ENCODE peak calls at places on chromosome 12, in seven cellular contexts. U is pancreas; Q is dorsolateral prefrontal cortex; V is CD8-positive, alpha-beta T cell; L is transverse colon; O is GM23338; F is BE2C. M is an unnamed sample.
A peak's percentile ranks its signal among the peaks of the same experiment; 100 is the strongest.

GRCh38 chr12:3315201-3315661 is 175.8 kb upstream of the PRMT8 start:
- DNase-seq in U (peak; percentile 80), Q (no peak), V (no peak), L (peak; percentile 26), O (no peak), F (peak; percentile 60), M (no peak)

GRCh38 chr12:38056701-38057689 is 259.6 kb upstream of the ALG10B start:
- DNase-seq in U (no peak), Q (no peak), V (no peak), L (no peak), O (peak; percentile 42), F (no peak), M (no peak)

GRCh38 chr12:89504560-89505346 is 19.8 kb downstream of the GALNT4 start:
- DNase-seq in U (no peak), Q (no peak), V (no peak), L (no peak), O (no peak), F (no peak), M (no peak)

GRCh38 chr12:62977419-62977818 is 42.5 kb upstream of the PPM1H start:
- DNase-seq in U (no peak), Q (no peak), V (no peak), L (peak; percentile 34), O (no peak), F (no peak), M (no peak)

GRCh38 chr12:6056406-6057211 is 67.9 kb downstream of the VWF start:
- DNase-seq in U (no peak), Q (no peak), V (peak; percentile 65), L (no peak), O (peak; percentile 85), F (peak; percentile 60), M (no peak)

GRCh38 chr12:11768233-11768965 is 118.9 kb downstream of the ETV6 start:
- DNase-seq in U (no peak), Q (no peak), V (no peak), L (no peak), O (no peak), F (no peak), M (no peak)

GRCh38 chr12:1350055-1350933 is 244.1 kb downstream of the FBXL14 start:
- DNase-seq in U (no peak), Q (no peak), V (no peak), L (peak; percentile 44), O (no peak), F (no peak), M (no peak)

GRCh38 chr12:119835068-119835467 is 42.1 kb downstream of the CIT start:
- DNase-seq in U (no peak), Q (no peak), V (no peak), L (no peak), O (peak; percentile 38), F (no peak), M (no peak)

GRCh38 chr12:91099373-91099772 is 11.9 kb downstream of the LUM start:
- DNase-seq in U (no peak), Q (no peak), V (no peak), L (no peak), O (no peak), F (no peak), M (no peak)

GRCh38 chr12:105330283-105330937 is at the start of gene C12orf75:
- DNase-seq in U (peak; percentile 72), Q (peak; percentile 61), V (peak; percentile 85), L (peak; percentile 84), O (peak; percentile 94), F (peak; percentile 89), M (peak; percentile 92)

GRCh38 chr12:105329926-105330282 is 587 bp upstream of the C12orf75 start:
- DNase-seq in U (no peak), Q (no peak), V (no peak), L (no peak), O (no peak), F (no peak), M (no peak)

GRCh38 chr12:105330938-105331804 is 680 bp downstream of the C12orf75 start:
- DNase-seq in U (peak; percentile 42), Q (no peak), V (peak; percentile 22), L (peak; percentile 27), O (peak; percentile 36), F (peak; percentile 37), M (no peak)

GRCh38 chr12:105332925-105333324 is 2.4 kb downstream of the C12orf75 start:
- DNase-seq in U (no peak), Q (no peak), V (no peak), L (no peak), O (no peak), F (no peak), M (no peak)

DNA sequence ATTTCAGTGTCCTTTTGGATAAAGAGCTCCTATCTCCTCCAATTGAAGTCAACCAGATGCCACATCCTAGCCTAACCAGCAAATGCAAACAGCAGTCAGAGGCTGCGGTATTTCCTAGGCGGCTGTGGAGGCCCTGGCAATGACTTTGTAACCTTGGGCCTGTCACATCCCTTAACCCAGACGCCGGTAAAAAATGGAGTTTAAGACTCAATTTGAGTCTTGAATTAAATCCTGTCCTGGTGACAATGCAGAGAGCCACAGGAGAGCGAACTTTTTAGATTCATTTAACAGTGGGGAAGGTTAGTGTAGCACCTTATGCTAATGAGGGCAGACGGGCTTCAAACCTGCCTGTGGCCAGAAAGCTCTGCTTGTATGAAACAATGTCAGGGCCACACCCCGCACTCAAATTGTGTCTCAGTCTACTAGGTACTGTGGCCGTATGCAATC is 1.3 kb downstream of the C12orf75 start:
- DNase-seq in U (no peak), Q (no peak), V (peak; percentile 50), L (peak; percentile 41), O (peak; percentile 68), F (no peak), M (no peak)
- H3K4me3 ChIP-seq in U (peak overlapping the region; percentile 82), Q (no peak overlapping the region), V (peak overlapping the region; percentile 62), L (no peak overlapping the region), O (peak overlapping the region; percentile 75), F (peak overlapping the region; percentile 60), M (peak overlapping the region; percentile 98)

GRCh38 chr12:52262286-52262685 is 12.2 kb upstream of the KRT86 start:
- DNase-seq in U (no peak), Q (no peak), V (no peak), L (no peak), O (no peak), F (no peak), M (no peak)
- H3K27me3 ChIP-seq in U (no peaks in the 10 kb centered on the region), Q (peaks cover 9% of the 10 kb centered on the region), V (no peaks in the 10 kb centered on the region), L (peaks cover 36% of the 10 kb centered on the region), O (peaks cover 29% of the 10 kb centered on the region), F (peaks cover 22% of the 10 kb centered on the region), M (peaks cover 12% of the 10 kb centered on the region)

DNA sequence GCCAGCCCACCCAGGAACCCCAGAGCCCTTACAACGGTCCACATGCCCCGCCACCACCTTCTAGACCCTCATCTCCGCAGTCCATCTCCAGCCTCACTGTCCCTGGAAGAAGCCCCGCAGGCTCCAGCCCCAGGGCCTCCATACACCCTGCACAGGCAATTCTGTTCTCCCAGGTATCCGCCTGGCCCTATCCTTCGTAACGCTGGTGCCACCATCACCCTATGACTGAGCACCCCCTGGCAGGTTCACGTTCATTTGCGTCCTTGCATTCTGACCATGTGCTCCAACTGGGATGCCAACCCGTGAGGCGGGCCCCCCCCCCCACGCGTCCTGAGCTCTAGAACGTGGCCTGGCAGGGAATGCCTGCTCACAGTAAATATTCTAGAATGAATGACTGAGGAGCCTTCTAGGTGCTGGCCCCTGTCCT is 675 bp upstream of the SCARB1 start:
- DNase-seq in U (peak; percentile 31), Q (no peak), V (no peak), L (no peak), O (no peak), F (no peak), M (no peak)
- H3K4me3 ChIP-seq in U (peak overlapping the region; percentile 68), Q (peak overlapping the region; percentile 72), V (peak overlapping the region; percentile 81), L (no peak overlapping the region), O (peak overlapping the region; percentile 88), F (peak overlapping the region; percentile 26), M (peak overlapping the region; percentile 80)

DNA sequence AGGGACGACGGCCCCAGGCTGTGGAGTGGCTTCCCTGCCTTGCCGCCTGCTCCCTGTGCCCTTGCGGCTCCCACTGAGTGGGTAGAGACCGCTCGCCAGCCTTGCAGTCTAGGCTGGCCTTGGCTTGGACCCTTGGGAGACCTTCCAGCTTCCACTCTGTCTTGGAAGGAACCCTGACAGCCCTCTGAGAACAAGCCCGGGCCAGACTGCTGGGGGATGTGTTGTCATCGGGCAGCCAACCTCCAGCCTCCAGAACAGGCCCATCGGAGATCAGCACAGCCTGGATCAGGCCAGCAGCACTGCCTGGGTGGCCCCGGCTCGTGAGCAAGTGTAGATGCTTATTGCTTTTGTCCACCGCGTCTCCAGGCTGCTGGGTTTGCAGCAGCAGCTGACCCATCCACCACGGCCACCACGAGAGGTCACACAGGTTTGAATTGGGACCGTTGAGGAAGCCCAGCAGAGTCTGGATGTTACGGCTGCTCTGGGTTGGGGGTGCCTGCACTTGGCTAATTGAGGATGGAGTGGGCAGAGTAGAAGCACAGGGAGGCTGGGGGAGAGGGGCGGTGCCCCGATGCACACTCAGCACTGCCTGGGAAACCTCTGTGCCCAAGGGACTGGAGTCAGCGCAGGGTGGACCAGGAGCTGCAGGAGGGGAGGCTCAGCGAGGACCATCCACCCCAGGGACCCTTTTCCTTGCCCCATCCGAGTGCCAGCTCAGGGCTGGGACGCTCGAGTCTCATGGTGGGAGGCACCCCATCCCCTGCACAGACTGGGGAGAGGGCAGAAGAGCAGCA is 55.5 kb downstream of the NOC4L start:
- DNase-seq in U (peak; percentile 22), Q (no peak), V (peak; percentile 4), L (no peak), O (no peak), F (no peak), M (no peak)
- H3K27me3 ChIP-seq in U (no peaks in the 10 kb centered on the region), Q (no peaks in the 10 kb centered on the region), V (peaks cover 2% of the 10 kb centered on the region), L (peaks cover 22% of the 10 kb centered on the region), O (no peaks in the 10 kb centered on the region), F (peaks cover 95% of the 10 kb centered on the region), M (no peaks in the 10 kb centered on the region)

GRCh38 chr12:50925342-50925651 is 27.0 kb upstream of the HIGD1C start:
- DNase-seq in U (no peak), Q (no peak), V (peak; percentile 28), L (peak; percentile 30), O (peak; percentile 38), F (peak; percentile 42), M (peak; percentile 50)

GRCh38 chr12:50923361-50924130 is 28.8 kb upstream of the HIGD1C start:
- DNase-seq in U (no peak), Q (no peak), V (no peak), L (no peak), O (no peak), F (no peak), M (no peak)

GRCh38 chr12:50924439-50925341 is 27.7 kb upstream of the HIGD1C start:
- DNase-seq in U (peak; percentile 94), Q (peak; percentile 93), V (peak; percentile 41), L (peak; percentile 92), O (peak; percentile 66), F (peak; percentile 92), M (peak; percentile 77)

GRCh38 chr12:50924131-50924438 is 28.3 kb upstream of the HIGD1C start:
- DNase-seq in U (no peak), Q (no peak), V (no peak), L (no peak), O (no peak), F (no peak), M (no peak)

GRCh38 chr12:50922820-50923219 is 29.5 kb upstream of the HIGD1C start:
- DNase-seq in U (no peak), Q (no peak), V (no peak), L (no peak), O (no peak), F (peak; percentile 55), M (no peak)
- H3K4me3 ChIP-seq in U (no peak overlapping the region), Q (no peak overlapping the region), V (no peak overlapping the region), L (no peak overlapping the region), O (no peak overlapping the region), F (no peak overlapping the region), M (no peak overlapping the region)

DNA sequence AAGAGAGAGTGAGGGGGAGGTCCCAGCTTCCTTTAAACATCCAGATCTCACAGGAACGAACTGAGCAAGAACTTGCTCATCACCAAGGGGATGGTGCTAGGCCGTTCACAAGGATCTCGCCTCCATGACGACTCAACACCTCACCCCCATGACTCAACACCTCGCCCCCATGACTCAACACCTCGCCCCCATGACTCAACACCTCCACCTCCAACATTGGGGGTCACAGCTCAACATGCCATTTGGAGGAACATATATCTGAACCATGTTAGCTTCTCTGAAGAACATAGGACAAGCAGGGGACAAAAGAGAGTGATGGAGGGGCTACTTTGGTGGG is 66.0 kb upstream of the LHX5 start:
- DNase-seq in U (no peak), Q (no peak), V (no peak), L (no peak), O (no peak), F (no peak), M (no peak)
- H3K27me3 ChIP-seq in U (peaks cover 12% of the 10 kb centered on the region), Q (no peaks in the 10 kb centered on the region), V (no peaks in the 10 kb centered on the region), L (peaks cover 10% of the 10 kb centered on the region), O (no peaks in the 10 kb centered on the region), F (peaks cover 15% of the 10 kb centered on the region), M (no peaks in the 10 kb centered on the region)